ENCODE peak calls at places on chromosomes 11 and 22, in seven cellular contexts. One of them, this sample, is unnamed.

GRCh38 chr11:7019500-7020182 is 505 bp downstream of the ZNF214 start:
- DNase-seq in kidney: peak; percentile 84
- DNase-seq in activated gamma-delta T cell treated with Interleukin-2 at 50 U/mL for 16 hours: no peak
- DNase-seq in activated T-cell treated with anti-CD3 and anti-CD28 coated beads for 4 hours: no peak
- DNase-seq in GM12891: no peak
- DNase-seq in Right ventricle myocardium superior: peak; percentile 51
- DNase-seq in iris pigment epithelial cell: peak; percentile 25
- DNase-seq in this sample: no peak

GRCh38 chr11:76838422-76839068 is 22.2 kb upstream of the ACER3 start:
- DNase-seq in activated T-cell treated with anti-CD3 and anti-CD28 coated beads for 4 hours: no peak
- DNase-seq in GM12891: no peak
- DNase-seq in activated gamma-delta T cell treated with Interleukin-2 at 50 U/mL for 16 hours: no peak
- DNase-seq in Right ventricle myocardium superior: no peak
- DNase-seq in kidney: no peak
- DNase-seq in iris pigment epithelial cell: no peak
- DNase-seq in this sample: no peak

GRCh38 chr22:41491379-41492100 is 22.6 kb downstream of the ACO2 start:
- DNase-seq in activated gamma-delta T cell treated with Interleukin-2 at 50 U/mL for 16 hours: no peak
- DNase-seq in activated T-cell treated with anti-CD3 and anti-CD28 coated beads for 4 hours: no peak
- DNase-seq in GM12891: no peak
- DNase-seq in Right ventricle myocardium superior: no peak
- DNase-seq in kidney: no peak
- DNase-seq in iris pigment epithelial cell: no peak
- DNase-seq in this sample: no peak

GRCh38 chr11:64784813-64785581 is 6.7 kb upstream of the SF1 start:
- DNase-seq in iris pigment epithelial cell: no peak
- DNase-seq in Right ventricle myocardium superior: no peak
- DNase-seq in kidney: peak; percentile 20
- DNase-seq in activated gamma-delta T cell treated with Interleukin-2 at 50 U/mL for 16 hours: no peak
- DNase-seq in activated T-cell treated with anti-CD3 and anti-CD28 coated beads for 4 hours: no peak
- DNase-seq in GM12891: no peak
- DNase-seq in this sample: no peak

GRCh38 chr22:20786536-20786979 is 12.6 kb downstream of the SERPIND1 start:
- DNase-seq in kidney: no peak
- DNase-seq in activated gamma-delta T cell treated with Interleukin-2 at 50 U/mL for 16 hours: no peak
- DNase-seq in activated T-cell treated with anti-CD3 and anti-CD28 coated beads for 4 hours: no peak
- DNase-seq in iris pigment epithelial cell: no peak
- DNase-seq in GM12891: no peak
- DNase-seq in Right ventricle myocardium superior: no peak
- DNase-seq in this sample: no peak

GRCh38 chr11:19087658-19088057 is 27.1 kb upstream of the MRGPRX2 start:
- DNase-seq in Right ventricle myocardium superior: no peak
- DNase-seq in iris pigment epithelial cell: peak; percentile 72
- DNase-seq in activated T-cell treated with anti-CD3 and anti-CD28 coated beads for 4 hours: no peak
- DNase-seq in activated gamma-delta T cell treated with Interleukin-2 at 50 U/mL for 16 hours: no peak
- DNase-seq in GM12891: no peak
- DNase-seq in kidney: no peak
- DNase-seq in this sample: no peak

GRCh38 chr11:12540075-12540685 is 134.0 kb upstream of the TEAD1 start:
- DNase-seq in iris pigment epithelial cell: peak; percentile 59
- DNase-seq in activated T-cell treated with anti-CD3 and anti-CD28 coated beads for 4 hours: no peak
- DNase-seq in GM12891: no peak
- DNase-seq in kidney: no peak
- DNase-seq in Right ventricle myocardium superior: no peak
- DNase-seq in activated gamma-delta T cell treated with Interleukin-2 at 50 U/mL for 16 hours: no peak
- DNase-seq in this sample: no peak

GRCh38 chr11:33936745-33937612 is 45.1 kb upstream of the LMO2 start:
- DNase-seq in iris pigment epithelial cell: peak; percentile 84
- DNase-seq in GM12891: no peak
- DNase-seq in kidney: peak; percentile 83
- DNase-seq in Right ventricle myocardium superior: peak; percentile 76
- DNase-seq in activated gamma-delta T cell treated with Interleukin-2 at 50 U/mL for 16 hours: no peak
- DNase-seq in activated T-cell treated with anti-CD3 and anti-CD28 coated beads for 4 hours: no peak
- DNase-seq in this sample: no peak

GRCh38 chr11:13051257-13051656 is 42.1 kb downstream of the RASSF10 start:
- DNase-seq in activated gamma-delta T cell treated with Interleukin-2 at 50 U/mL for 16 hours: no peak
- DNase-seq in GM12891: no peak
- DNase-seq in Right ventricle myocardium superior: no peak
- DNase-seq in kidney: no peak
- DNase-seq in activated T-cell treated with anti-CD3 and anti-CD28 coated beads for 4 hours: no peak
- DNase-seq in iris pigment epithelial cell: no peak
- DNase-seq in this sample: no peak

GRCh38 chr11:1751521-1751921 is 1.1 kb upstream of the IFITM10 start:
- DNase-seq in kidney: no peak
- DNase-seq in activated T-cell treated with anti-CD3 and anti-CD28 coated beads for 4 hours: no peak
- DNase-seq in Right ventricle myocardium superior: peak; percentile 57
- DNase-seq in activated gamma-delta T cell treated with Interleukin-2 at 50 U/mL for 16 hours: no peak
- DNase-seq in GM12891: no peak
- DNase-seq in iris pigment epithelial cell: no peak
- DNase-seq in this sample: no peak

GRCh38 chr11:111944139-111944538 is 7.0 kb downstream of the DIXDC1 start:
- DNase-seq in activated gamma-delta T cell treated with Interleukin-2 at 50 U/mL for 16 hours: no peak
- DNase-seq in activated T-cell treated with anti-CD3 and anti-CD28 coated beads for 4 hours: no peak
- DNase-seq in GM12891: no peak
- DNase-seq in kidney: no peak
- DNase-seq in iris pigment epithelial cell: peak; percentile 96
- DNase-seq in Right ventricle myocardium superior: no peak
- DNase-seq in this sample: no peak

GRCh38 chr11:124762624-124763155 is 600 bp upstream of the ESAM start:
- DNase-seq in activated T-cell treated with anti-CD3 and anti-CD28 coated beads for 4 hours: no peak
- DNase-seq in kidney: peak; percentile 77
- DNase-seq in iris pigment epithelial cell: no peak
- DNase-seq in activated gamma-delta T cell treated with Interleukin-2 at 50 U/mL for 16 hours: no peak
- DNase-seq in Right ventricle myocardium superior: no peak
- DNase-seq in GM12891: no peak
- DNase-seq in this sample: no peak

GRCh38 chr11:30853470-30853869 is 267.3 kb upstream of the MPPED2 start:
- DNase-seq in activated T-cell treated with anti-CD3 and anti-CD28 coated beads for 4 hours: no peak
- DNase-seq in GM12891: no peak
- DNase-seq in kidney: no peak
- DNase-seq in Right ventricle myocardium superior: no peak
- DNase-seq in iris pigment epithelial cell: no peak
- DNase-seq in activated gamma-delta T cell treated with Interleukin-2 at 50 U/mL for 16 hours: no peak
- DNase-seq in this sample: no peak

GRCh38 chr11:126284829-126285228 is 1.9 kb downstream of the TIRAP start:
- DNase-seq in activated gamma-delta T cell treated with Interleukin-2 at 50 U/mL for 16 hours: peak; percentile 84
- DNase-seq in activated T-cell treated with anti-CD3 and anti-CD28 coated beads for 4 hours: peak; percentile 84
- DNase-seq in iris pigment epithelial cell: peak; percentile 95
- DNase-seq in Right ventricle myocardium superior: peak; percentile 55
- DNase-seq in kidney: no peak
- DNase-seq in GM12891: peak; percentile 37
- DNase-seq in this sample: no peak

GRCh38 chr22:50200333-50201190 is at the start of gene SELENOO:
- DNase-seq in iris pigment epithelial cell: peak; percentile 87
- DNase-seq in GM12891: peak; percentile 100
- DNase-seq in Right ventricle myocardium superior: peak; percentile 95
- DNase-seq in kidney: peak; percentile 97
- DNase-seq in activated gamma-delta T cell treated with Interleukin-2 at 50 U/mL for 16 hours: peak; percentile 89
- DNase-seq in activated T-cell treated with anti-CD3 and anti-CD28 coated beads for 4 hours: peak; percentile 82
- DNase-seq in this sample: peak; percentile 100

GRCh38 chr22:24542641-24543040 is 12.3 kb downstream of the GUCD1 start:
- DNase-seq in activated T-cell treated with anti-CD3 and anti-CD28 coated beads for 4 hours: no peak
- DNase-seq in iris pigment epithelial cell: no peak
- DNase-seq in Right ventricle myocardium superior: peak; percentile 73
- DNase-seq in kidney: no peak
- DNase-seq in activated gamma-delta T cell treated with Interleukin-2 at 50 U/mL for 16 hours: no peak
- DNase-seq in GM12891: no peak
- DNase-seq in this sample: no peak

GRCh38 chr11:76282786-76283185 is 76.5 kb upstream of the WNT11 start:
- DNase-seq in activated gamma-delta T cell treated with Interleukin-2 at 50 U/mL for 16 hours: no peak
- DNase-seq in activated T-cell treated with anti-CD3 and anti-CD28 coated beads for 4 hours: no peak
- DNase-seq in kidney: no peak
- DNase-seq in iris pigment epithelial cell: no peak
- DNase-seq in GM12891: no peak
- DNase-seq in Right ventricle myocardium superior: no peak
- DNase-seq in this sample: no peak

GRCh38 chr11:68693484-68693882 is 9.1 kb downstream of the GAL start:
- DNase-seq in kidney: no peak
- DNase-seq in Right ventricle myocardium superior: no peak
- DNase-seq in GM12891: no peak
- DNase-seq in iris pigment epithelial cell: no peak
- DNase-seq in activated gamma-delta T cell treated with Interleukin-2 at 50 U/mL for 16 hours: no peak
- DNase-seq in activated T-cell treated with anti-CD3 and anti-CD28 coated beads for 4 hours: no peak
- DNase-seq in this sample: no peak

GRCh38 chr11:126140932-126141291 is 70.5 kb downstream of the RPUSD4 start:
- DNase-seq in GM12891: no peak
- DNase-seq in Right ventricle myocardium superior: peak; percentile 77
- DNase-seq in activated gamma-delta T cell treated with Interleukin-2 at 50 U/mL for 16 hours: no peak
- DNase-seq in activated T-cell treated with anti-CD3 and anti-CD28 coated beads for 4 hours: no peak
- DNase-seq in iris pigment epithelial cell: peak; percentile 43
- DNase-seq in kidney: no peak
- DNase-seq in this sample: no peak

This sample was measured in GM19239.